ENCODE peak calls at places on chromosomes 6 and 20, in ten cellular contexts. One of them, this sample, is unnamed.

GRCh38 chr20:58014628-58015315 is 213.7 kb downstream of the ANKRD60 start:
- DNase-seq in iris pigment epithelial cell: no peak
- DNase-seq in GM12865: no peak
- DNase-seq in nephron progenitor cell: no peak
- DNase-seq in GM10248: no peak
- DNase-seq in HL-60: no peak
- DNase-seq in T-helper 2 cell treated with Interferon-gamma antibody and Interleukin-4, amounts not matched to agents 5 μg/mL and 100 μg/mL, for 36 hours: no peak
- DNase-seq in D341Med: no peak
- DNase-seq in head of caudate nucleus: no peak
- DNase-seq in NCI-H1092 treated with DMSO at 0.1 percent for 48 hours: no peak
- DNase-seq in this sample: no peak

GRCh38 chr6:148867851-148868250 is 121.0 kb downstream of the UST start:
- DNase-seq in iris pigment epithelial cell: no peak
- DNase-seq in GM12865: no peak
- DNase-seq in nephron progenitor cell: no peak
- DNase-seq in GM10248: no peak
- DNase-seq in HL-60: no peak
- DNase-seq in T-helper 2 cell treated with Interferon-gamma antibody and Interleukin-4, amounts not matched to agents 5 μg/mL and 100 μg/mL, for 36 hours: no peak
- DNase-seq in D341Med: no peak
- DNase-seq in head of caudate nucleus: no peak
- DNase-seq in NCI-H1092 treated with DMSO at 0.1 percent for 48 hours: no peak
- DNase-seq in this sample: no peak

GRCh38 chr6:26197736-26198625 is 110.8 kb downstream of the HFE start:
- DNase-seq in iris pigment epithelial cell: peak; percentile 35
- DNase-seq in GM12865: peak; percentile 85
- DNase-seq in nephron progenitor cell: peak; percentile 26
- DNase-seq in GM10248: no peak
- DNase-seq in HL-60: peak; percentile 44
- DNase-seq in T-helper 2 cell treated with Interferon-gamma antibody and Interleukin-4, amounts not matched to agents 5 μg/mL and 100 μg/mL, for 36 hours: peak; percentile 56
- DNase-seq in D341Med: no peak
- DNase-seq in head of caudate nucleus: no peak
- DNase-seq in NCI-H1092 treated with DMSO at 0.1 percent for 48 hours: peak; percentile 70
- DNase-seq in this sample: no peak

GRCh38 chr6:82408952-82409421 is 45.4 kb downstream of the TPBG start:
- DNase-seq in iris pigment epithelial cell: peak; percentile 89
- DNase-seq in GM12865: peak; percentile 20
- DNase-seq in nephron progenitor cell: no peak
- DNase-seq in GM10248: no peak
- DNase-seq in HL-60: no peak
- DNase-seq in T-helper 2 cell treated with Interferon-gamma antibody and Interleukin-4, amounts not matched to agents 5 μg/mL and 100 μg/mL, for 36 hours: no peak
- DNase-seq in D341Med: no peak
- DNase-seq in head of caudate nucleus: no peak
- DNase-seq in NCI-H1092 treated with DMSO at 0.1 percent for 48 hours: no peak
- DNase-seq in this sample: no peak

GRCh38 chr6:92043782-92044181 is 1375.6 kb downstream of the EPHA7 start:
- DNase-seq in iris pigment epithelial cell: no peak
- DNase-seq in GM12865: no peak
- DNase-seq in nephron progenitor cell: no peak
- DNase-seq in GM10248: no peak
- DNase-seq in HL-60: no peak
- DNase-seq in T-helper 2 cell treated with Interferon-gamma antibody and Interleukin-4, amounts not matched to agents 5 μg/mL and 100 μg/mL, for 36 hours: no peak
- DNase-seq in D341Med: no peak
- DNase-seq in head of caudate nucleus: no peak
- DNase-seq in NCI-H1092 treated with DMSO at 0.1 percent for 48 hours: no peak
- DNase-seq in this sample: no peak

GRCh38 chr6:30263734-30264133 is 50.5 kb upstream of the TRIM26 start:
- DNase-seq in iris pigment epithelial cell: peak; percentile 79
- DNase-seq in GM12865: no peak
- DNase-seq in nephron progenitor cell: no peak
- DNase-seq in GM10248: no peak
- DNase-seq in HL-60: no peak
- DNase-seq in T-helper 2 cell treated with Interferon-gamma antibody and Interleukin-4, amounts not matched to agents 5 μg/mL and 100 μg/mL, for 36 hours: no peak
- DNase-seq in D341Med: no peak
- DNase-seq in head of caudate nucleus: no peak
- DNase-seq in NCI-H1092 treated with DMSO at 0.1 percent for 48 hours: no peak
- DNase-seq in this sample: peak; percentile 46

GRCh38 chr6:151109361-151109760 is 130.4 kb upstream of the AKAP12 start:
- DNase-seq in iris pigment epithelial cell: peak; percentile 75
- DNase-seq in GM12865: no peak
- DNase-seq in nephron progenitor cell: no peak
- DNase-seq in GM10248: no peak
- DNase-seq in HL-60: no peak
- DNase-seq in T-helper 2 cell treated with Interferon-gamma antibody and Interleukin-4, amounts not matched to agents 5 μg/mL and 100 μg/mL, for 36 hours: no peak
- DNase-seq in D341Med: no peak
- DNase-seq in head of caudate nucleus: no peak
- DNase-seq in NCI-H1092 treated with DMSO at 0.1 percent for 48 hours: no peak
- DNase-seq in this sample: no peak

GRCh38 chr6:111534366-111534765 is 51.3 kb upstream of the REV3L start:
- DNase-seq in iris pigment epithelial cell: peak; percentile 49
- DNase-seq in GM12865: no peak
- DNase-seq in nephron progenitor cell: no peak
- DNase-seq in GM10248: no peak
- DNase-seq in HL-60: peak; percentile 25
- DNase-seq in T-helper 2 cell treated with Interferon-gamma antibody and Interleukin-4, amounts not matched to agents 5 μg/mL and 100 μg/mL, for 36 hours: no peak
- DNase-seq in D341Med: peak; percentile 43
- DNase-seq in head of caudate nucleus: no peak
- DNase-seq in NCI-H1092 treated with DMSO at 0.1 percent for 48 hours: peak; percentile 81
- DNase-seq in this sample: no peak

GRCh38 chr6:31752739-31753319 is 9.6 kb upstream of the SAPCD1 start:
- DNase-seq in iris pigment epithelial cell: peak; percentile 88
- DNase-seq in GM12865: no peak
- DNase-seq in nephron progenitor cell: no peak
- DNase-seq in GM10248: no peak
- DNase-seq in HL-60: no peak
- DNase-seq in T-helper 2 cell treated with Interferon-gamma antibody and Interleukin-4, amounts not matched to agents 5 μg/mL and 100 μg/mL, for 36 hours: no peak
- DNase-seq in D341Med: no peak
- DNase-seq in head of caudate nucleus: no peak
- DNase-seq in NCI-H1092 treated with DMSO at 0.1 percent for 48 hours: no peak
- DNase-seq in this sample: no peak

GRCh38 chr20:11173936-11174335 is 500.1 kb upstream of the JAG1 start:
- DNase-seq in iris pigment epithelial cell: no peak
- DNase-seq in GM12865: no peak
- DNase-seq in nephron progenitor cell: no peak
- DNase-seq in GM10248: no peak
- DNase-seq in HL-60: no peak
- DNase-seq in T-helper 2 cell treated with Interferon-gamma antibody and Interleukin-4, amounts not matched to agents 5 μg/mL and 100 μg/mL, for 36 hours: no peak
- DNase-seq in D341Med: no peak
- DNase-seq in head of caudate nucleus: no peak
- DNase-seq in NCI-H1092 treated with DMSO at 0.1 percent for 48 hours: no peak
- DNase-seq in this sample: no peak

GRCh38 chr6:79646006-79646405 is 14.9 kb downstream of the SH3BGRL2 start:
- DNase-seq in iris pigment epithelial cell: no peak
- DNase-seq in GM12865: peak; percentile 51
- DNase-seq in nephron progenitor cell: no peak
- DNase-seq in GM10248: no peak
- DNase-seq in HL-60: no peak
- DNase-seq in T-helper 2 cell treated with Interferon-gamma antibody and Interleukin-4, amounts not matched to agents 5 μg/mL and 100 μg/mL, for 36 hours: no peak
- DNase-seq in D341Med: no peak
- DNase-seq in head of caudate nucleus: no peak
- DNase-seq in NCI-H1092 treated with DMSO at 0.1 percent for 48 hours: peak; percentile 6
- DNase-seq in this sample: no peak

GRCh38 chr20:40956926-40957760 is 71.5 kb upstream of the TOP1 start:
- DNase-seq in iris pigment epithelial cell: no peak
- DNase-seq in GM12865: no peak
- DNase-seq in nephron progenitor cell: peak; percentile 24
- DNase-seq in GM10248: no peak
- DNase-seq in HL-60: no peak
- DNase-seq in T-helper 2 cell treated with Interferon-gamma antibody and Interleukin-4, amounts not matched to agents 5 μg/mL and 100 μg/mL, for 36 hours: no peak
- DNase-seq in D341Med: no peak
- DNase-seq in head of caudate nucleus: no peak
- DNase-seq in NCI-H1092 treated with DMSO at 0.1 percent for 48 hours: no peak
- DNase-seq in this sample: no peak

This sample was measured in SK-N-SH.